ENCODE peak calls at places on chromosomes 3 and 15, in six cellular contexts. One of them, this sample, is unnamed.

GRCh38 chr3:99578339-99578970 is 59.9 kb upstream of the COL8A1 start:
- DNase-seq in mesenchymal stem cell: peak
- DNase-seq in IMR-90: peak
- DNase-seq in mesendoderm: no peak
- DNase-seq in H1: no peak
- DNase-seq in H9: no peak
- DNase-seq in this sample: no peak

GRCh38 chr15:48426047-48426446 is 94.8 kb downstream of the DUT start:
- DNase-seq in mesenchymal stem cell: no peak
- DNase-seq in IMR-90: no peak
- DNase-seq in mesendoderm: no peak
- DNase-seq in H1: no peak
- DNase-seq in H9: no peak
- DNase-seq in this sample: no peak

GRCh38 chr15:28094732-28095521 is 4.2 kb downstream of the OCA2 start:
- DNase-seq in mesenchymal stem cell: no peak
- DNase-seq in IMR-90: no peak
- DNase-seq in mesendoderm: peak
- DNase-seq in H1: peak
- DNase-seq in H9: peak
- DNase-seq in this sample: no peak

GRCh38 chr3:55558316-55558715 is 71.2 kb upstream of the WNT5A start:
- DNase-seq in mesenchymal stem cell: no peak
- DNase-seq in IMR-90: peak
- DNase-seq in mesendoderm: no peak
- DNase-seq in H1: no peak
- DNase-seq in H9: no peak
- DNase-seq in this sample: no peak

GRCh38 chr3:40720351-40720750 is 195.6 kb downstream of the ZNF621 start:
- DNase-seq in mesenchymal stem cell: no peak
- DNase-seq in IMR-90: no peak
- DNase-seq in mesendoderm: no peak
- DNase-seq in H1: no peak
- DNase-seq in H9: no peak
- DNase-seq in this sample: no peak

GRCh38 chr3:116260491-116260890 is 184.8 kb downstream of the LSAMP start:
- DNase-seq in mesenchymal stem cell: no peak
- DNase-seq in IMR-90: no peak
- DNase-seq in mesendoderm: no peak
- DNase-seq in H1: no peak
- DNase-seq in H9: no peak
- DNase-seq in this sample: no peak

GRCh38 chr15:42955518-42955917 is 34.9 kb upstream of the TTBK2 start:
- DNase-seq in mesenchymal stem cell: no peak
- DNase-seq in IMR-90: peak
- DNase-seq in mesendoderm: no peak
- DNase-seq in H1: no peak
- DNase-seq in H9: no peak
- DNase-seq in this sample: no peak

GRCh38 chr15:69313437-69314000 is 14.8 kb downstream of the PAQR5 start:
- DNase-seq in mesenchymal stem cell: no peak
- DNase-seq in IMR-90: no peak
- DNase-seq in mesendoderm: no peak
- DNase-seq in H1: no peak
- DNase-seq in H9: no peak
- DNase-seq in this sample: no peak

GRCh38 chr3:149678365-149678948 is 20.6 kb upstream of the WWTR1 start:
- DNase-seq in mesenchymal stem cell: no peak
- DNase-seq in IMR-90: no peak
- DNase-seq in mesendoderm: peak
- DNase-seq in H1: no peak
- DNase-seq in H9: no peak
- DNase-seq in this sample: no peak

GRCh38 chr3:157905885-157906284 is 200.3 kb downstream of the SHOX2 start:
- DNase-seq in mesenchymal stem cell: no peak
- DNase-seq in IMR-90: no peak
- DNase-seq in mesendoderm: no peak
- DNase-seq in H1: no peak
- DNase-seq in H9: no peak
- DNase-seq in this sample: no peak

GRCh38 chr3:133620066-133620784 is 41.5 kb downstream of the TOPBP1 start:
- DNase-seq in mesenchymal stem cell: no peak
- DNase-seq in IMR-90: no peak
- DNase-seq in mesendoderm: no peak
- DNase-seq in H1: no peak
- DNase-seq in H9: no peak
- DNase-seq in this sample: no peak

GRCh38 chr3:134885877-134886621 is 91.0 kb downstream of the EPHB1 start:
- DNase-seq in mesenchymal stem cell: no peak
- DNase-seq in IMR-90: no peak
- DNase-seq in mesendoderm: peak
- DNase-seq in H1: no peak
- DNase-seq in H9: peak
- DNase-seq in this sample: no peak

GRCh38 chr3:129015388-129016105 is 14.4 kb downstream of the EFCC1 start:
- DNase-seq in mesenchymal stem cell: peak
- DNase-seq in IMR-90: no peak
- DNase-seq in mesendoderm: peak
- DNase-seq in H1: no peak
- DNase-seq in H9: no peak
- DNase-seq in this sample: no peak

DNA sequence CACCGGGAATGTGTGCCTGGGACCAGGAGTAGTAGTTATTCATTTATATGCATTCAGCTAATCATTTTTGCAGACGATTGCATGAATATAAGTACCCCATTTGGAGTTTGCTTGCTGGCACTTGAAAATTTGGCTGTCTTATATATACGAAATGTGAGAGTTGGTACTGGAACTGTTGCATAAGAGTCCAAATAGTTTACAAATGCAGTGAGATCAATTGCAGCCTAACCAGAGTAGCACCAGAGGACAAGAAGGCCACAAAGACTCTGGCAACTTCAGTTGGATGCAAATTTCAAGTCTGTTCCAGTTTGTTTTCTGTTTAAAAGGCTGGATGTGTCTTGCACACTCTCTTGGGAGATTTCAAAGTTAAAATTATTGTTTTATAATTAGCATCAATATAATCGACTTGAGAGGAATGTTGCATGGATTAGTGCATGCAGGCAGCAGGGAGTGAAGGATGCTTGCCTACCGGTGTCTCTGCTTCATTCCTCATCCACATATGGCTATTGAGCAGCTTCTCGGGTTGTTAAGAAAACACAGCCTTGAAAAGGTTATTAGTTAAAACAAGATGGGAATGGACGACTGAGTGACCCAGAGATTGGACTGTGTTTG is 213.0 kb downstream of the PTPRG start:
- DNase-seq in mesenchymal stem cell: no peak
- DNase-seq in IMR-90: peak
- DNase-seq in mesendoderm: no peak
- DNase-seq in H1: no peak
- DNase-seq in H9: no peak
- DNase-seq in this sample: no peak
- H3K23ac ChIP-seq in mesenchymal stem cell: no peak
- H3K23ac ChIP-seq in IMR-90: no peak
- H3K23ac ChIP-seq in mesendoderm: no peak
- H3K23ac ChIP-seq in H1: no peak
- H3K23ac ChIP-seq in H9: no peak
- H3K23ac ChIP-seq in this sample: no peak

DNA sequence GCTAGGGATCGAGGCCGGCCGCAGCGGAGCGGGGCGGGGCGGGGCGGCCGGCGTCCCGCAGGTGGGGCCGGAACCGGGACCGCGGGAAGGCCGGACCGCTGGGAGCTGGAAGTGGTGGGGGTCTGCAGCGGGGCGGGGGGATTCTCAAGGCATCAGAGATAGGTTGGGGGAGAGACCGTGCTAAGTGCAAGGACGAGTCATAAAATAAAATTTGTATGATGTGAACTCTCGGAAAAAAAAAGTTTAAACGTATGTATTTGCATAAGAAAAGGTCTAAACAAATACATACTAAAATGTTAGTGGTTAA is at the start of gene AVEN:
- DNase-seq in mesenchymal stem cell: no peak
- DNase-seq in IMR-90: no peak
- DNase-seq in mesendoderm: no peak
- DNase-seq in H1: no peak
- DNase-seq in H9: no peak
- DNase-seq in this sample: no peak
- H2BK120ac ChIP-seq in mesenchymal stem cell: peak
- H2BK120ac ChIP-seq in IMR-90: peak
- H2BK120ac ChIP-seq in mesendoderm: no peak
- H2BK120ac ChIP-seq in H1: peak
- H2BK120ac ChIP-seq in H9: no peak
- H2BK120ac ChIP-seq in this sample: peak

DNA sequence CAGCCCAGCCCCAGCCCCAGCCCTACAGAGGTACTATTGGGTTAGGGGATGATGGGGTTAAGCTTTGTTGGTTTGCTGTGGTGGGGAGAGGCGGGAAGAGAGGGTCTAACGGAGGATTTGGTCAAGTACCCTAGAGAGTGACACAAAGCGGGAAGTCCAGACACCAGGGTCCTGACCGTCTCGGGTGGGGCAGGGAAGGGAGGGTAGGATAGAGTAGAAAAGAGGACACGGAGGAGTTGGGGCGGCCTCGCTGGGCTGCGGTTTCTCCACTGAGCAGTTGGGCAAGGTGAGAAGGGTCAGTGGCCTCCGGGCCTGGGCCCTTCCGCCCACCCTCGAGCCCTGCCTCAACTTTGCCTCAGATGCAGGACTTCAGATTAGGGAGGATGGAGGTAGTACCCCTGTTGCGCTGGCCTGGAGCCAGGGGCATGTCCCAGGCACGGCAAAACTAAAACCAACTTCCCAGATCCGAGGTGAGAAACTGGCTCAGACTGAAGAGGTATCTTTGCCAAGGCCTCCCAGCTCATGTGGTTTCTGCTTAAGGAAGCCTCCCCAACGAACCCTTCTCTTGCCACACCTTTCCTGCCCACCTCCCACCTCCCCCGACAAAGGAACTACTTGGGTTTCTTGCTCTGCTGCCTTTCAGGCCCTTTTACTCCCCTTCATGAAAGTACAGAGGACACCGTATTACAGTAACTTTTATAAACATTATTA is 551 bp downstream of the PML start:
- DNase-seq in mesenchymal stem cell: peak
- DNase-seq in IMR-90: no peak
- DNase-seq in mesendoderm: peak
- DNase-seq in H1: no peak
- DNase-seq in H9: no peak
- DNase-seq in this sample: no peak
- H3K23ac ChIP-seq in mesenchymal stem cell: no peak
- H3K23ac ChIP-seq in IMR-90: peak
- H3K23ac ChIP-seq in mesendoderm: peak
- H3K23ac ChIP-seq in H1: no peak
- H3K23ac ChIP-seq in H9: no peak
- H3K23ac ChIP-seq in this sample: peak

DNA sequence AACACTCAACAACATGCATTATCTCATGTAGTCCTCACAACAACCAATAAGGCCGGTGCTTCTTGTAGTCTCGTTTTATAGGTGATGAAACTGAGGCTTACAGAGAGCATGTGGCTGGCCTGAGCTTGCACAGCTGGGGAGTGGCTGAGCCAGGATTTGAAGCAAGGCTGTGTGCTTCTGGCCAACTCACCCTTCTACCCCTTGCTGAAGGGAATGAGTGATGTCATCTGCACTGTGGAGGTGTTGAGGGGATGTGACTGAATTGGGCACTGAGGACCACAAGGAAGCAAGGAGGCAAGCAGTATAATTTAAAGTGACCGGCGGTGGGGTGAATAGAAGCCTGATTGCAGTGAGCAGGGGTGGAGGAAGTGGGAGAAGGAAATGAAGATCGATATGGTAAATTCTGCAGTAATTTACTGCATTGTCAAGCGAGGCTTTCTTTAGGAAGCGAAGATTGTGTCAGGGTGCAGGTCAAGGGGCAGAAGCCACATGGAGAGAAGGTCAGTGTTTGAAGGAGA is 62.3 kb downstream of the MINAR1 start:
- DNase-seq in mesenchymal stem cell: no peak
- DNase-seq in IMR-90: no peak
- DNase-seq in mesendoderm: no peak
- DNase-seq in H1: no peak
- DNase-seq in H9: no peak
- DNase-seq in this sample: no peak
- H2BK120ac ChIP-seq in mesenchymal stem cell: no peak
- H2BK120ac ChIP-seq in IMR-90: no peak
- H2BK120ac ChIP-seq in mesendoderm: no peak
- H2BK120ac ChIP-seq in H1: no peak
- H2BK120ac ChIP-seq in H9: no peak
- H2BK120ac ChIP-seq in this sample: no peak

DNA sequence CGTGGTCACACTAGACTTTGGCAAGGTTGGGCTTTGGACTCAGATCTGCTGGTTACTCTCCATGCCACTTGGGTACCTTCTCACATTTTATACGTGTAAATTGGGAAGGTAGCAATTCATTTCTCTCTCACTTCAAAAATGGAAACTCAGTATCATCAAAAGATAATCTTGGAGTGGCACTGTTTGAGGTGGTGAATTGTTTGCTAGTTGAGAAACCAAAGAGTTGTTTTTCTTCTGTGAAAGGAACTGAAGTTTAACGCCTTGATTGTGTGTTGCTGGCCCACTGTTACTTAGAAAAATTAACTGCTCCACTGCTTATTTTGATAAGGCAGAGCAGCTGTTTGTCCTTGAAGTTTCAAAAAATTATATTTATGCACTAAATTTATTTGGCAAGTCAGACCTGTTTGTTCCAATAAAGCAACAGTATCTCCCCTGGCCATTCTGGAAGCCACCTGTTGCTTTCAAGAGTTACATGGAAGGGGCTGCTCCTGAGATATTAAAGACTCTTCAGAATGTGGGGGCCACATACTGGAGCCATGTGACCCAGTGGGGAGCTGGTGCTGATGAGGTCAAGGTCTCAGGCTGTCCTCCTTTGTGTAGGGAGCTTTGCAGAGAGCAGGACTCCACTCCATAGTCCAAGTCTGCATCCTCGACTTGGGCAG is 16.2 kb downstream of the PLCL2 start:
- DNase-seq in mesenchymal stem cell: no peak
- DNase-seq in IMR-90: no peak
- DNase-seq in mesendoderm: no peak
- DNase-seq in H1: no peak
- DNase-seq in H9: no peak
- DNase-seq in this sample: no peak
- H3K23ac ChIP-seq in mesenchymal stem cell: no peak
- H3K23ac ChIP-seq in IMR-90: no peak
- H3K23ac ChIP-seq in mesendoderm: no peak
- H3K23ac ChIP-seq in H1: no peak
- H3K23ac ChIP-seq in H9: no peak
- H3K23ac ChIP-seq in this sample: no peak

DNA sequence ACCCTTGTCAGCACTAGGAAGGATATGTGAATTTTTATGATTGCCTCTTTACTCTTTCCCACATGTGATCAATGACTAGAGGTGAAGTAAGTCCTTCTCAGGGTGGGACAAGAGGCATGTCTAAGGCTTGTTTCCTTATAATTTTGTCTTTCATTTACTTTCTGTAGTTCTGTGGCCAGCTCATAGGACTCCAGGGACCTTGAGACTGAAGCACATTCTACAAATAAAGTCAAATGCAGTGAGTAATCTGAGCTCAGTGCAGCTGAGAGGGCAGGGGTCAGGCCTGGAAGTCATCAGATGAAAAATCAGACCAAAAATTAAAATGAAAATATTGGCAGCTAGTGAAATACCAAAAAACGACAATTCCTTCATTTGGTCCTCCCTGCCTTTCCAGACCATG is 424.7 kb upstream of the THBS1 start:
- DNase-seq in mesenchymal stem cell: peak
- DNase-seq in IMR-90: no peak
- DNase-seq in mesendoderm: no peak
- DNase-seq in H1: no peak
- DNase-seq in H9: no peak
- DNase-seq in this sample: no peak
- H2BK120ac ChIP-seq in mesenchymal stem cell: no peak
- H2BK120ac ChIP-seq in IMR-90: peak
- H2BK120ac ChIP-seq in mesendoderm: no peak
- H2BK120ac ChIP-seq in H1: no peak
- H2BK120ac ChIP-seq in H9: no peak
- H2BK120ac ChIP-seq in this sample: no peak

GRCh38 chr15:101578443-101578894 is 73.7 kb downstream of the TM2D3 start:
- DNase-seq in mesenchymal stem cell: peak
- DNase-seq in IMR-90: no peak
- DNase-seq in mesendoderm: peak
- DNase-seq in H1: peak
- DNase-seq in H9: peak
- DNase-seq in this sample: no peak
- H3K23ac ChIP-seq in mesenchymal stem cell: no peak
- H3K23ac ChIP-seq in IMR-90: no peak
- H3K23ac ChIP-seq in mesendoderm: no peak
- H3K23ac ChIP-seq in H1: no peak
- H3K23ac ChIP-seq in H9: no peak
- H3K23ac ChIP-seq in this sample: no peak